ENCODE peak calls at places on chromosomes 6 and 20, in four cellular contexts. G, R, N and H are unnamed samples.

GRCh38 chr6:154502564-154502963 is 7.9 kb downstream of the CNKSR3 start:
- DNase-seq in N (no peak), R (no peak), G (no peak), H (no peak)

GRCh38 chr6:52994031-52994788 is 874 bp downstream of the GSTA4 start:
- DNase-seq in N (peak; percentile 45), R (peak; percentile 32), G (peak; percentile 29), H (no peak)

GRCh38 chr6:55918639-55919038 is 43.2 kb upstream of the BMP5 start:
- DNase-seq in R (no peak), N (no peak), G (no peak), H (no peak)

GRCh38 chr6:3899970-3900439 is 50.8 kb downstream of the FAM50B start:
- DNase-seq in G (no peak), N (no peak), R (no peak), H (no peak)

GRCh38 chr6:105515054-105515453 is 112.2 kb upstream of the PREP start:
- DNase-seq in N (no peak), R (no peak), G (no peak), H (no peak)

GRCh38 chr6:149484733-149485700 is at the start of gene ZC3H12D:
- DNase-seq in N (peak; percentile 79), G (peak; percentile 45), R (no peak), H (peak; percentile 86)

GRCh38 chr6:34553146-34553545 is 3.0 kb downstream of the SPDEF start:
- DNase-seq in R (no peak), N (no peak), G (no peak), H (no peak)

GRCh38 chr6:123288649-123289048 is 292.6 kb downstream of the CLVS2 start:
- DNase-seq in R (no peak), N (no peak), G (no peak), H (no peak)

GRCh38 chr6:149884215-149884614 is 13.7 kb downstream of the RAET1E start:
- DNase-seq in R (peak; percentile 63), G (no peak), N (peak; percentile 57), H (no peak)

GRCh38 chr6:165556116-165556843 is 106.8 kb downstream of the PDE10A start:
- DNase-seq in R (no peak), G (no peak), N (no peak), H (no peak)

GRCh38 chr6:105769987-105770386 is 316.1 kb upstream of the PRDM1 start:
- DNase-seq in N (no peak), G (no peak), R (no peak), H (no peak)

GRCh38 chr6:29708432-29709177 is 14.6 kb upstream of the HLA-F start:
- DNase-seq in N (no peak), G (no peak), R (no peak), H (peak; percentile 80)

GRCh38 chr20:49676581-49677291 is 36.9 kb downstream of the B4GALT5 start:
- DNase-seq in R (peak; percentile 48), N (no peak), G (no peak), H (peak; percentile 36)

GRCh38 chr6:17413313-17413750 is 19.9 kb downstream of the CAP2 start:
- DNase-seq in R (no peak), N (no peak), G (no peak), H (no peak)

GRCh38 chr6:143950874-143951273 is 57.2 kb downstream of the PLAGL1 start:
- DNase-seq in N (peak; percentile 28), R (no peak), G (no peak), H (no peak)

GRCh38 chr6:93105017-93105416 is 314.3 kb downstream of the EPHA7 start:
- DNase-seq in N (peak; percentile 35), R (no peak), G (no peak), H (no peak)

GRCh38 chr6:14280006-14280510 is 162.5 kb downstream of the CD83 start:
- DNase-seq in G (no peak), R (no peak), N (no peak), H (no peak)

GRCh38 chr6:69790629-69791028 is 6.2 kb downstream of the LMBRD1 start:
- DNase-seq in G (no peak), N (no peak), R (no peak), H (no peak)

GRCh38 chr6:117481926-117482239 is 591 bp upstream of the DCBLD1 start:
- DNase-seq in R (no peak), N (no peak), G (no peak), H (no peak)

GRCh38 chr20:23868321-23868720 is 11.2 kb downstream of the CST5 start:
- DNase-seq in G (no peak), R (no peak), N (no peak), H (no peak)

GRCh38 chr6:77620290-77620882 is 32.5 kb upstream of the MEI4 start:
- DNase-seq in R (no peak), G (peak; percentile 9), N (peak; percentile 60), H (no peak)

GRCh38 chr6:135866445-135867143 is 15.1 kb downstream of the PDE7B start:
- DNase-seq in N (no peak), G (no peak), R (no peak), H (no peak)

GRCh38 chr20:33105336-33105924 is 26.0 kb downstream of the BPIFB4 start:
- DNase-seq in G (no peak), N (no peak), R (no peak), H (no peak)

GRCh38 chr20:12053348-12053747 is 135.7 kb downstream of the BTBD3 start:
- DNase-seq in N (no peak), G (no peak), R (no peak), H (no peak)

GRCh38 chr6:85640806-85641205 is 1.9 kb downstream of the SYNCRIP start:
- DNase-seq in R (no peak), N (no peak), G (no peak), H (no peak)

GRCh38 chr6:23455754-23456153 is 670.3 kb upstream of the NRSN1 start:
- DNase-seq in G (no peak), R (no peak), N (no peak), H (no peak)

GRCh38 chr6:106360989-106361430 is 493 bp downstream of the CRYBG1 start:
- DNase-seq in R (peak; percentile 31), N (peak; percentile 51), G (no peak), H (no peak)

GRCh38 chr6:143288923-143289322 is 161.6 kb downstream of the ADAT2 start:
- DNase-seq in R (no peak), N (no peak), G (no peak), H (no peak)

GRCh38 chr6:13488015-13488895 is 855 bp upstream of the GFOD1 start:
- DNase-seq in G (no peak), R (no peak), N (peak; percentile 40), H (peak; percentile 20)

GRCh38 chr20:3875378-3875974 is 13.7 kb upstream of the PANK2 start:
- DNase-seq in G (no peak), R (no peak), N (no peak), H (no peak)

GRCh38 chr6:141110486-141110885 is 1022.2 kb upstream of the GJE1 start:
- DNase-seq in G (no peak), N (no peak), R (no peak), H (no peak)

GRCh38 chr6:21587925-21588811 is 5.4 kb upstream of the SOX4 start:
- DNase-seq in R (peak; percentile 61), N (peak; percentile 79), G (peak; percentile 38), H (peak; percentile 27)

GRCh38 chr20:37055276-37055675 is 40.5 kb downstream of the RBL1 start:
- DNase-seq in N (no peak), R (no peak), G (no peak), H (no peak)

GRCh38 chr20:62303327-62304226 is 780 bp downstream of the ADRM1 start:
- DNase-seq in N (peak; percentile 48), R (no peak), G (no peak), H (no peak)

GRCh38 chr20:56247954-56248782 is at the start of gene MC3R:
- DNase-seq in N (peak; percentile 78), G (peak; percentile 10), R (peak; percentile 45), H (peak; percentile 11)

DNA sequence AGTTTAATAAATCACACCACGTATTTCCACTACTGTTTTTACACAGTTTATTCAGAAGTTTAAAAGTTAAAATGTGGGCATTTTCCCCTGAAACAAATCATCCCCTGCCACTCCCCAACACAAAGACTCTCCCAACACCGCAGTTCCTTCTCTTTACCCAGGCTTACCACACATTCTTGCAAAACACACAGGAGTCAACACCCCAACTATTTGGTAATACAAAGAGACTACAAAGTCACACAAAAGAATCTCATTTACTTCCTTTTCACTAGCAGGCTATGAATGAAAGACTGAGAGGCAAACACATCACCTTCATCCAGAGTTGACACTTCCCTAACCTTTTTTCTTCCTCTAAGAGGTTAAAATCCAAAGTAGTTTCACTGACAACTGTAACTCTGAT is 51.1 kb downstream of the KCTD20 start:
- DNase-seq in G (no peak), N (no peak), R (no peak), H (no peak)
- H3K27ac ChIP-seq in G (no peak overlapping the region), N (peak overlapping the region; percentile 22), R (no peak overlapping the region), H (no peak overlapping the region)

DNA sequence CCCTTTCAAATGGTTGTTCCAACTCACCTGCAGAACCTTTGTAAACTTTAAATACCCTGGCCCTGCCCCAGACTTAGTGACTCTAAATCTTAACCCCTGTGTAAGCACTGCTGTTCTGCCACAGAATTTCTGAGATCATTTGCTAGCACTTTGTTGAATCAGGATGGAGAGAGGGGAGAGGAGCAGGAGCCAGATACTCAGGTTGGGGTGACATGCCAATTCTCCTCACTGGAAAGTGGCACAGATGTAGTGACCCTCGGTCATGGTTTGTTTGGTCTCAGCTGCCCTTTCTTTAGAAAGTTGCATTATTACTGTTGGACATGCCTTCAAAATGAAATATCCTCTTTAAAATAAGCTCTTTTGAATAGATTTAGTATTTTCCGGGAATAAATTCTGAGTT is 168.0 kb downstream of the ZFAND3 start:
- DNase-seq in N (no peak), G (no peak), R (no peak), H (no peak)
- H3K4me1 ChIP-seq in N (peaks cover 19% of the 10 kb centered on the region), G (peaks cover 78% of the 10 kb centered on the region), R (peaks cover 11% of the 10 kb centered on the region), H (peaks cover 20% of the 10 kb centered on the region)

GRCh38 chr6:35874721-35875120 is 46.2 kb downstream of the SRPK1 start:
- DNase-seq in R (no peak), N (no peak), G (no peak), H (no peak)
- H3K27ac ChIP-seq in R (no peak overlapping the region), N (no peak overlapping the region), G (no peak overlapping the region), H (no peak overlapping the region)

GRCh38 chr20:10636326-10636818 is 37.4 kb downstream of the JAG1 start:
- DNase-seq in R (no peak), G (no peak), N (peak; percentile 39), H (no peak)

GRCh38 chr20:10634683-10635411 is 39.0 kb downstream of the JAG1 start:
- DNase-seq in N (no peak), G (no peak), R (no peak), H (no peak)

GRCh38 chr20:10637062-10637559 is 36.7 kb downstream of the JAG1 start:
- DNase-seq in G (no peak), R (no peak), N (no peak), H (no peak)

GRCh38 chr20:10634190-10634589 is 39.6 kb downstream of the JAG1 start:
- DNase-seq in N (no peak), R (no peak), G (no peak), H (no peak)

GRCh38 chr20:10635476-10636208 is 38.2 kb downstream of the JAG1 start:
- DNase-seq in N (no peak), G (no peak), R (no peak), H (no peak)
- H3K4me1 ChIP-seq in N (peaks cover 4% of the 10 kb centered on the region), G (peaks cover 77% of the 10 kb centered on the region), R (peaks cover 8% of the 10 kb centered on the region), H (no peaks in the 10 kb centered on the region)